ENCODE peak calls at places on chromosome 1, in four cellular contexts. E is psoas muscle, Z is fibroblast of lung, L is OCI-LY7. X is an unnamed sample.

GRCh38 chr1:158101944-158102343 is 78.8 kb upstream of the CD1D start:
- DNase-seq in Z (peak; percentile 62), E (no peak), L (no peak), X (peak; percentile 30)

GRCh38 chr1:54826226-54826816 is 25.2 kb upstream of the TTC22 start:
- DNase-seq in L (no peak), Z (no peak), E (no peak), X (no peak)

GRCh38 chr1:64473367-64473766 is 3.4 kb downstream of the CACHD1 start:
- DNase-seq in Z (no peak), L (no peak), E (no peak), X (no peak)

GRCh38 chr1:93874025-93874651 is 4.9 kb downstream of the DNTTIP2 start:
- DNase-seq in Z (peak; percentile 22), L (peak; percentile 28), E (no peak), X (peak; percentile 72)

GRCh38 chr1:184870319-184870718 is 104.0 kb downstream of the NIBAN1 start:
- DNase-seq in Z (no peak), L (no peak), E (no peak), X (no peak)

GRCh38 chr1:223496883-223497282 is 103.7 kb downstream of the CCDC185 start:
- DNase-seq in Z (no peak), E (no peak), L (peak; percentile 8), X (no peak)

GRCh38 chr1:55276671-55277376 is 61.7 kb upstream of the USP24 start:
- DNase-seq in Z (no peak), E (peak; percentile 49), L (no peak), X (no peak)

GRCh38 chr1:202579806-202580205 is 130.4 kb downstream of the SYT2 start:
- DNase-seq in L (no peak), E (no peak), Z (peak; percentile 96), X (peak; percentile 97)

GRCh38 chr1:43849670-43850069 is 83.9 kb upstream of the ARTN start:
- DNase-seq in Z (no peak), L (no peak), E (no peak), X (no peak)

GRCh38 chr1:51945591-51945990 is 44.9 kb downstream of the RAB3B start:
- DNase-seq in E (no peak), L (no peak), Z (peak; percentile 50), X (peak; percentile 15)

GRCh38 chr1:92980732-92981647 is 19.7 kb upstream of the DIPK1A start:
- DNase-seq in L (peak; percentile 37), Z (no peak), E (no peak), X (no peak)

GRCh38 chr1:243943671-243944428 is 93.8 kb upstream of the AKT3 start:
- DNase-seq in Z (no peak), L (no peak), E (no peak), X (no peak)

GRCh38 chr1:68199603-68200002 is 32.7 kb downstream of the WLS start:
- DNase-seq in L (no peak), Z (no peak), E (no peak), X (no peak)

GRCh38 chr1:92790867-92791266 is 6.0 kb upstream of the EVI5 start:
- DNase-seq in E (no peak), L (no peak), Z (no peak), X (no peak)

GRCh38 chr1:51833700-51834099 is 44.8 kb downstream of the NRDC start:
- DNase-seq in E (no peak), Z (no peak), L (no peak), X (no peak)

GRCh38 chr1:5740865-5741860 is 251.1 kb downstream of the NPHP4 start:
- DNase-seq in E (no peak), Z (no peak), L (no peak), X (no peak)

GRCh38 chr1:114982251-114982650 is 47.4 kb upstream of the TSHB start:
- DNase-seq in Z (no peak), L (no peak), E (no peak), X (no peak)

GRCh38 chr1:234262754-234263105 is 110.5 kb upstream of the COA6 start:
- DNase-seq in E (no peak), Z (peak; percentile 58), L (no peak), X (peak; percentile 1)

GRCh38 chr1:10635385-10635896 is 160.7 kb downstream of the PEX14 start:
- DNase-seq in E (peak; percentile 47), Z (peak; percentile 50), L (no peak), X (no peak)

GRCh38 chr1:235074335-235075120 is 54.1 kb downstream of the TOMM20 start:
- DNase-seq in Z (peak; percentile 84), L (peak; percentile 46), E (peak; percentile 55), X (peak; percentile 62)

GRCh38 chr1:200372095-200372884 is 37.5 kb downstream of the ZNF281 start:
- DNase-seq in E (no peak), L (no peak), Z (peak; percentile 90), X (peak; percentile 67)

GRCh38 chr1:228001738-228002535 is 4.9 kb upstream of the WNT3A start:
- DNase-seq in L (no peak), Z (no peak), E (no peak), X (no peak)

GRCh38 chr1:181152892-181153633 is 64.6 kb downstream of the IER5 start:
- DNase-seq in L (peak; percentile 62), E (peak; percentile 84), Z (peak; percentile 96), X (peak; percentile 92)

GRCh38 chr1:162765788-162766187 is 24.7 kb upstream of the HSD17B7 start:
- DNase-seq in E (no peak), L (no peak), Z (no peak), X (no peak)

GRCh38 chr1:12595839-12596821 is 21.9 kb downstream of the DHRS3 start:
- DNase-seq in Z (peak; percentile 99), E (peak; percentile 95), L (no peak), X (peak; percentile 99)

GRCh38 chr1:228964178-228964819 is 229.0 kb downstream of the RHOU start:
- DNase-seq in E (peak; percentile 44), L (no peak), Z (peak; percentile 92), X (peak; percentile 93)

GRCh38 chr1:4674117-4674516 is 19.7 kb downstream of the AJAP1 start:
- DNase-seq in E (no peak), L (no peak), Z (no peak), X (no peak)

GRCh38 chr1:170692866-170693575 is 29.1 kb downstream of the PRRX1 start:
- DNase-seq in Z (peak; percentile 82), L (no peak), E (no peak), X (peak; percentile 88)

GRCh38 chr1:117566556-117566955 is 39.3 kb upstream of the TENT5C start:
- DNase-seq in L (no peak), Z (no peak), E (no peak), X (no peak)

GRCh38 chr1:193312432-193312831 is 126.0 kb upstream of the B3GALT2 start:
- DNase-seq in Z (no peak), L (no peak), E (no peak), X (no peak)

GRCh38 chr1:24932284-24932683 is 2.2 kb upstream of the RUNX3 start:
- DNase-seq in E (peak; percentile 50), Z (no peak), L (peak; percentile 76), X (no peak)

GRCh38 chr1:2391034-2391384 is 345 bp downstream of the MORN1 start:
- DNase-seq in Z (peak; percentile 25), E (no peak), L (peak; percentile 30), X (peak; percentile 51)

GRCh38 chr1:2389644-2390043 is 1.7 kb downstream of the MORN1 start:
- DNase-seq in Z (no peak), E (no peak), L (peak; percentile 35), X (no peak)

GRCh38 chr1:2386636-2387611 is 4.4 kb downstream of the MORN1 start:
- DNase-seq in E (no peak), L (no peak), Z (no peak), X (no peak)

GRCh38 chr1:2385606-2386280 is 5.6 kb downstream of the MORN1 start:
- DNase-seq in Z (no peak), E (no peak), L (no peak), X (no peak)

GRCh38 chr1:2388004-2388913 is 3.1 kb downstream of the MORN1 start:
- DNase-seq in Z (no peak), E (no peak), L (peak; percentile 48), X (no peak)
- H3K4me3 ChIP-seq in Z (no peak overlapping the region), E (no peak overlapping the region), L (peak overlapping the region; percentile 5), X (no peak overlapping the region)

GRCh38 chr1:78043436-78043835 is 2.3 kb upstream of the GIPC2 start:
- DNase-seq in Z (no peak), L (no peak), E (no peak), X (no peak)

GRCh38 chr1:78047131-78047530 is 1.4 kb downstream of the GIPC2 start:
- DNase-seq in Z (no peak), L (no peak), E (no peak), X (no peak)

GRCh38 chr1:78045850-78046778 is at the start of gene GIPC2:
- DNase-seq in Z (peak; percentile 43), L (no peak), E (peak; percentile 49), X (peak; percentile 39)

GRCh38 chr1:78044796-78045599 is 768 bp upstream of the GIPC2 start:
- DNase-seq in E (no peak), Z (no peak), L (no peak), X (no peak)

DNA sequence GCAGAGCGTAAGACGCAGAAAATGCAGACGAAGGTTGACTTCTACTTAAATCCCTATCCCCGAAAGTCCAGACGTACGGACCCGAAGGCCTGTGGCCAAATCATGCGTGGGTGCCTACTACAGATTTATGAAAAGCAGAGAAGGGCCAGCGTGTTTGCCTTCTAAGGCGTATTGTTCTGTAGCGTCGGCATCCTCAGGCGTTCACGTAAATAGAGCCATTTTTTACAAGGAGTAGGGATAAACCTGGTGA is 241 bp upstream of the GIPC2 start:
- DNase-seq in L (no peak), Z (no peak), E (no peak), X (no peak)
- H3K4me3 ChIP-seq in L (no peak overlapping the region), Z (peak overlapping the region; percentile 48), E (peak overlapping the region; percentile 79), X (peak overlapping the region; percentile 64)

GRCh38 chr1:17992800-17993199 is 114.8 kb upstream of the IGSF21 start:
- DNase-seq in E (no peak), Z (no peak), L (no peak), X (no peak)

GRCh38 chr1:17994046-17994445 is 113.6 kb upstream of the IGSF21 start:
- DNase-seq in E (no peak), Z (no peak), L (no peak), X (no peak)

GRCh38 chr1:17995480-17995879 is 112.1 kb upstream of the IGSF21 start:
- DNase-seq in L (no peak), E (no peak), Z (no peak), X (no peak)

GRCh38 chr1:17991996-17992395 is 115.6 kb upstream of the IGSF21 start:
- DNase-seq in Z (no peak), E (no peak), L (no peak), X (no peak)

DNA sequence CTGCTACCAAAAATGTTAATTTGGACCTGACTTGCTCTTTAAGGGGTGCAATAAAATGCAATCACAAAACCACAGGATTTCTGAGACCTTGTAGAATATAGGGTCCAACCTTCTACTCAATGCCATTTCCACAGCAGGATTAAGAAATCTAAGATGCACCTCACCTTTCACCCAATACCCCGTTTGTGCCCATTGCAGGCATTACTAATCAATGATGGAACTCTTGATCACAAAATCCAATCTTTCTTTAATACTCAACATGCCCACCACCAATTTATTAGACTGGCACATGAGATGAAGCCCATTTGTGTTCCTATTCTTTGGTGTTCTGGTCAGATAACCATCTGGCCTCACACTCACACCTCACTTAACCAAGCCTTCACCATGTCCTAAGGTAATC is 117.2 kb upstream of the IGSF21 start:
- DNase-seq in E (no peak), L (no peak), Z (no peak), X (no peak)
- H3K4me3 ChIP-seq in E (no peak overlapping the region), L (no peak overlapping the region), Z (no peak overlapping the region), X (no peak overlapping the region)

DNA sequence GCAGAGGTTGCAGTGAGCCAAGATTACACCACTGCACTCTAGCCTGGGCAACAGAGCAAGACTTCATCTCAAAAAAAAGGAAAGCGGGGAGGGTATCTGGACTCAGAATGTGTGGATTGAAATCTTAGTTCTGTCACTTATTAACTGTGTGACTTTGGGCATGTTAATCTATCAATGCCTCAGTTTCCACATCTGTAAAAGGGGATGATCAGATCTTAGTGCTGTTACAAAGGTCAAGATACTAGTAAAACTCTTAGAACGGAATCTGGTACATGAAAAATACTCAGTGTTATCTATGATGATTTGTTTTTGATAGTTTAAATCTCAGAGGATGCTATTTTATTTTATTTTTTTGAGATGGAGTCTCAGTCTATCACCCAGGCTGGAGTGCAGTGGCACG is 10.5 kb downstream of the FAM76A start:
- DNase-seq in L (no peak), E (no peak), Z (no peak), X (no peak)
- H3K4me3 ChIP-seq in L (no peak overlapping the region), E (no peak overlapping the region), Z (no peak overlapping the region), X (no peak overlapping the region)

X was measured in choroid plexus epithelial cell.